ENCODE peak calls at places on chromosomes 3 and 15, in four cellular contexts. L, G, D and Y are unnamed samples.

GRCh38 chr3:15797600-15798303 is at the start of gene ANKRD28:
- DNase-seq in D (peak; percentile 98), G (no peak), L (no peak), Y (no peak)

GRCh38 chr3:52109556-52110380 is 44.5 kb downstream of the POC1A start:
- DNase-seq in D (peak; percentile 55), G (no peak), L (peak; percentile 32), Y (no peak)

GRCh38 chr15:98954411-98954810 is 53.2 kb downstream of the PGPEP1L start:
- DNase-seq in G (no peak), D (peak; percentile 90), L (peak; percentile 96), Y (no peak)

GRCh38 chr3:23650371-23651140 is 155.2 kb upstream of the UBE2E1 start:
- DNase-seq in L (no peak), G (no peak), D (peak; percentile 85), Y (no peak)

GRCh38 chr15:34318277-34319079 is 19.1 kb downstream of the SLC12A6 start:
- DNase-seq in L (peak; percentile 82), G (peak; percentile 35), D (peak; percentile 56), Y (no peak)

GRCh38 chr3:198113219-198114053 is 153.4 kb downstream of the LMLN start:
- DNase-seq in D (peak; percentile 9), L (no peak), G (peak; percentile 12), Y (no peak)

GRCh38 chr3:171811059-171811912 is 1.0 kb upstream of the PLD1 start:
- DNase-seq in L (peak; percentile 78), G (no peak), D (peak; percentile 98), Y (no peak)

GRCh38 chr3:112498916-112499315 is 356 bp downstream of the BTLA start:
- DNase-seq in L (no peak), D (no peak), G (no peak), Y (no peak)

GRCh38 chr3:52777959-52778805 is 783 bp downstream of the ITIH1 start:
- DNase-seq in D (no peak), L (peak; percentile 41), G (no peak), Y (no peak)

DNA sequence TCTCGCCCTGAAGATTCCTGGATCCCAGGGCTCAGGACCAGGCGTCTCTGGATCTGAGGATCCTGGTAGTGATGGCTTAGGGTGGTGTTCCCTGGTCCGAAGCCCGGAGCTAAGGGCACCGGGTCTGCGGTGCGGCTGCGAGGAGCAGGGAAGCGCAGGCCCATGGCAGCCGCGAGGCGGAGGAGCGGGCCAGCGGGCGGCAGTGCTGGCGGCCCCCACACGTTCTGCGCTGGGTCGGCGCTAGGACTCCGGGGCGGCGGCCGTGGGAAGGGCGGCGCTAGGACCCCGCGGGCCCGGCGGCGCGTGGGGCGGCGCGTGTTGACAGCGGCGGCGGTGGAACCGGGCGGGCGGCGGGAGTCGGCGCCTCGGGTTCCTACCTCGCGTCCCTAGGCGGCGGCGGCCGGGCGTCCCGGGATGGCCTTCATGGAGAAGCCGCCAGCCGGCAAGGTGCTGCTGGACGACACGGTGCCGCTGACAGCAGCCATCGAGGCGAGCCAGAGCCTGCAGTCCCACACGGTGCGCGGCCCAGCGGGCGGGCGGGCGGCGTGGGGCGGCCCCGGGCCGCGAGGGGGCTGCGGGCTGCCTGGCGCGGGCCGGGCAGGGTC is at the start of gene PXK:
- DNase-seq in D (peak; percentile 77), L (peak; percentile 85), G (peak; percentile 92), Y (peak; percentile 42)
- TF ChIP-seq CTCF in D (no peak), L (no peak), G (peak; percentile 26), Y (no peak)

GRCh38 chr15:67416891-67417290 is 104.0 kb upstream of the C15orf61 start:
- DNase-seq in L (no peak), G (no peak), D (no peak), Y (no peak)

GRCh38 chr15:67421105-67421504 is 99.8 kb upstream of the C15orf61 start:
- DNase-seq in D (no peak), L (no peak), G (no peak), Y (no peak)

GRCh38 chr15:67422296-67422695 is 98.6 kb upstream of the C15orf61 start:
- DNase-seq in L (no peak), D (no peak), G (no peak), Y (no peak)

GRCh38 chr15:67419705-67420104 is 101.2 kb upstream of the C15orf61 start:
- DNase-seq in D (no peak), L (no peak), G (no peak), Y (no peak)

GRCh38 chr15:67420137-67420536 is 100.8 kb upstream of the C15orf61 start:
- DNase-seq in G (no peak), L (no peak), D (no peak), Y (no peak)
- TF ChIP-seq CTCF in G (no peak), L (no peak), D (no peak), Y (no peak)

GRCh38 chr3:19149388-19149787 is 1.1 kb downstream of the KCNH8 start:
- DNase-seq in L (no peak), D (peak; percentile 13), G (peak; percentile 19), Y (no peak)

GRCh38 chr3:19148768-19149091 is 420 bp downstream of the KCNH8 start:
- DNase-seq in G (no peak), D (no peak), L (no peak), Y (no peak)

GRCh38 chr3:19147905-19148767 is at the start of gene KCNH8:
- DNase-seq in D (no peak), G (peak; percentile 32), L (no peak), Y (no peak)

GRCh38 chr3:19154693-19155250 is 6.5 kb downstream of the KCNH8 start:
- DNase-seq in L (no peak), G (no peak), D (no peak), Y (no peak)

DNA sequence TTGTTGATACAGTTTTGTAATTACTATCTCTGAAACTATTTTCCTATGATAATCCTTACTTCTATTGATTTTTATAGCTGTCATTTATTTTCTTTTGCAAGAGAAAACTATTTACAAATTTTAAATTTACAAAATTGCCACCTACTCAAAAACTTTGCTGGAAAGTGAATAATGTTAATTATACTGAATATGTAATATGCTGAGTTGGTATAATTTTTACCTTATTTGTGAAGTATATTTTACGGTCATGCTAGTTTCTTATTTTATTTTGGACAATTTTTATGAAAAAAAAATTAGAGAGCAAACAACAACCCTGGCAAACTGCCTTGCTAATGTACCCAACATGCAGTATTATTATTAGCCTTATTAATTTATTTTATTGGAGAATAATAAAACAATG is 2.9 kb downstream of the KCNH8 start:
- DNase-seq in D (no peak), G (no peak), L (no peak), Y (no peak)
- TF ChIP-seq CTCF in D (no peak), G (no peak), L (no peak), Y (no peak)

GRCh38 chr15:72732554-72732953 is 46.5 kb downstream of the BBS4 start:
- DNase-seq in G (no peak), D (no peak), L (no peak), Y (no peak)
- TF ChIP-seq CTCF in G (no peak), D (no peak), L (no peak), Y (no peak)